ENCODE peak calls at places on chromosomes 2 and 18, in six cellular contexts. V is ovary, M is choroid plexus epithelial cell, A is BJ, K is brain microvascular endothelial cell, X is NB4. E is an unnamed sample.

GRCh38 chr2:28387082-28387960 is 5.3 kb upstream of the FOSL2 start:
- DNase-seq in V (no peak), M (peak), A (no peak), K (no peak), X (no peak), E (no peak)

GRCh38 chr2:118492335-118492734 is 355.1 kb downstream of the EN1 start:
- DNase-seq in V (no peak), M (peak), A (no peak), K (peak), X (peak), E (peak)

GRCh38 chr2:78162202-78162601 is 640.0 kb upstream of the LRRTM4 start:
- DNase-seq in V (no peak), M (no peak), A (no peak), K (no peak), X (no peak), E (no peak)

GRCh38 chr2:241096979-241097378 is 5.1 kb downstream of the MTERF4 start:
- DNase-seq in V (no peak), M (no peak), A (no peak), K (no peak), X (no peak), E (no peak)

GRCh38 chr2:40101076-40101688 is 322.1 kb upstream of the THUMPD2 start:
- DNase-seq in V (no peak), M (peak), A (peak), K (peak), X (peak), E (peak)

GRCh38 chr2:28958689-28959088 is 22.4 kb upstream of the TOGARAM2 start:
- DNase-seq in V (peak), M (peak), A (peak), K (peak), X (peak), E (peak)

GRCh38 chr2:151347904-151348303 is 9.5 kb upstream of the TNFAIP6 start:
- DNase-seq in V (no peak), M (peak), A (no peak), K (peak), X (peak), E (no peak)

GRCh38 chr18:78986018-78986481 is 6.4 kb downstream of the SALL3 start:
- DNase-seq in V (no peak), M (peak), A (no peak), K (no peak), X (peak), E (peak)

GRCh38 chr2:138271467-138271866 is 230.1 kb upstream of the SPOPL start:
- DNase-seq in V (no peak), M (no peak), A (no peak), K (no peak), X (no peak), E (no peak)

GRCh38 chr18:248053-248452 is 19.8 kb downstream of the THOC1 start:
- DNase-seq in V (no peak), M (no peak), A (no peak), K (no peak), X (no peak), E (no peak)

GRCh38 chr2:207182916-207183315 is 17.2 kb upstream of the KLF7 start:
- DNase-seq in V (no peak), M (peak), A (peak), K (no peak), X (no peak), E (no peak)

GRCh38 chr18:48875942-48876511 is 74.7 kb downstream of the SMAD7 start:
- DNase-seq in V (peak), M (peak), A (no peak), K (no peak), X (no peak), E (no peak)

GRCh38 chr2:201116115-201116958 is at the start of gene CFLAR:
- DNase-seq in V (peak), M (peak), A (no peak), K (peak), X (peak), E (peak)

GRCh38 chr2:125696573-125696972 is 959.4 kb upstream of the GYPC start:
- DNase-seq in V (no peak), M (no peak), A (no peak), K (no peak), X (no peak), E (no peak)

GRCh38 chr2:136235451-136236418 is 117.8 kb upstream of the CXCR4 start:
- DNase-seq in V (no peak), M (peak), A (peak), K (peak), X (peak), E (no peak)

GRCh38 chr2:239440511-239440959 is 39.7 kb upstream of the HDAC4 start:
- DNase-seq in V (peak), M (no peak), A (no peak), K (no peak), X (no peak), E (no peak)

GRCh38 chr2:102615620-102616436 is 3.5 kb upstream of the SLC9A2 start:
- DNase-seq in V (no peak), M (peak), A (no peak), K (peak), X (peak), E (peak)

GRCh38 chr2:230162981-230163380 is 56.8 kb downstream of the SP110 start:
- DNase-seq in V (no peak), M (no peak), A (no peak), K (no peak), X (peak), E (no peak)

GRCh38 chr2:112880696-112881095 is 30.3 kb upstream of the IL37 start:
- DNase-seq in V (no peak), M (peak), A (no peak), K (peak), X (peak), E (peak)

GRCh38 chr18:49561377-49562193 is at the start of gene LIPG:
- DNase-seq in V (peak), M (peak), A (no peak), K (peak), X (peak), E (no peak)

GRCh38 chr2:55519908-55520885 is 679 bp downstream of the CFAP36 start:
- DNase-seq in V (no peak), M (peak), A (no peak), K (peak), X (peak), E (peak)

GRCh38 chr2:186623121-186623520 is 33.3 kb downstream of the ITGAV start:
- DNase-seq in V (no peak), M (no peak), A (no peak), K (no peak), X (no peak), E (no peak)

GRCh38 chr2:235666240-235666781 is 172.5 kb downstream of the AGAP1 start:
- DNase-seq in V (no peak), M (peak), A (no peak), K (peak), X (peak), E (no peak)

GRCh38 chr18:53911200-53911599 is 313.3 kb downstream of the MBD2 start:
- DNase-seq in V (no peak), M (peak), A (no peak), K (no peak), X (no peak), E (no peak)

GRCh38 chr2:121489284-121489683 is 41.4 kb upstream of the RNU4ATAC start:
- DNase-seq in V (no peak), M (peak), A (no peak), K (no peak), X (no peak), E (no peak)

GRCh38 chr2:121635371-121635770 is 13.9 kb downstream of the CLASP1 start:
- DNase-seq in V (no peak), M (peak), A (no peak), K (no peak), X (peak), E (no peak)

GRCh38 chr2:102895386-102895785 is 133.6 kb downstream of the TMEM182 start:
- DNase-seq in V (no peak), M (no peak), A (no peak), K (no peak), X (peak), E (no peak)

GRCh38 chr18:28112056-28112470 is 64.9 kb downstream of the CDH2 start:
- DNase-seq in V (no peak), M (peak), A (peak), K (peak), X (no peak), E (no peak)

GRCh38 chr2:28434600-28434989 is 41.9 kb downstream of the FOSL2 start:
- DNase-seq in V (no peak), M (no peak), A (no peak), K (no peak), X (no peak), E (no peak)

GRCh38 chr2:138504546-138505239 is 3.1 kb downstream of the SPOPL start:
- DNase-seq in V (no peak), M (no peak), A (no peak), K (no peak), X (peak), E (peak)

GRCh38 chr18:38940863-38941531 is 1375.4 kb upstream of the CELF4 start:
- DNase-seq in V (no peak), M (peak), A (no peak), K (peak), X (peak), E (peak)

GRCh38 chr18:40056085-40056484 is 1898.9 kb upstream of the PIK3C3 start:
- DNase-seq in V (no peak), M (no peak), A (no peak), K (no peak), X (no peak), E (no peak)

GRCh38 chr2:189285962-189286648 is 106.5 kb upstream of the COL5A2 start:
- DNase-seq in V (no peak), M (peak), A (peak), K (peak), X (no peak), E (no peak)

GRCh38 chr2:79855264-79856006 is 342.6 kb downstream of the CTNNA2 start:
- DNase-seq in V (no peak), M (peak), A (no peak), K (no peak), X (no peak), E (no peak)
- TF ChIP-seq CTCF in V (no peak), M (peak), A (peak), K (peak), X (no peak), E (no peak)

GRCh38 chr2:74544634-74545033 is 9.1 kb downstream of the LOXL3 start:
- DNase-seq in V (no peak), M (no peak), A (no peak), K (no peak), X (no peak), E (peak)
- TF ChIP-seq CTCF in V (no peak), M (peak), A (peak), K (peak), X (peak), E (peak)

GRCh38 chr2:13003500-13003899 is 286.8 kb downstream of the TRIB2 start:
- DNase-seq in V (no peak), M (peak), A (no peak), K (no peak), X (no peak), E (no peak)
- TF ChIP-seq CTCF in V (no peak), M (no peak), A (no peak), K (no peak), X (no peak), E (no peak)

GRCh38 chr2:46548103-46548486 is 68.7 kb downstream of the TMEM247 start:
- DNase-seq in V (no peak), M (no peak), A (no peak), K (no peak), X (peak), E (no peak)
- TF ChIP-seq CTCF in V (no peak), M (no peak), A (no peak), K (no peak), X (no peak), E (no peak)

DNA sequence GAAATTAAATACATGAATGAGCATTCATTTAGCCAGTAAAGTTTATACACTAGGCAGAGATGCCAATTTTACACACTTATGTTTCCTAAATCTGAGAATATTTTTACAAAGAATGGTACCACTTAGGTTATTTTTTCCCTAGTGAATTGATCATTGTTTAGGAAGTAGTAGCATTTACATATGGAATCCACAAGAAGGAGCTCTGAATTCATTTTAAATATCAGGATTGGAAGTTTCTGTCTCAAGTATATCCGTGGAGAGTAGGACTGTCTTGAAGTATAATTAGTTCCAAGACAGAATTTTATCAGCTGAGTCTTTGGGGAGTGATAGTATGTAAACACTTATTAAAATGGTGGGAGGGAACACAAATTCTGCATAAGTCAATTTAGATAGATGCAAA is 82.2 kb upstream of the FAM98A start:
- DNase-seq in V (no peak), M (peak), A (no peak), K (no peak), X (peak), E (no peak)
- TF ChIP-seq CTCF in V (no peak), M (no peak), A (peak), K (no peak), X (no peak), E (peak)

GRCh38 chr18:13680612-13681011 is 45.7 kb downstream of the FAM210A start:
- DNase-seq in V (no peak), M (peak), A (no peak), K (no peak), X (no peak), E (no peak)
- TF ChIP-seq CTCF in V (no peak), M (peak), A (no peak), K (peak), X (peak), E (peak)

DNA sequence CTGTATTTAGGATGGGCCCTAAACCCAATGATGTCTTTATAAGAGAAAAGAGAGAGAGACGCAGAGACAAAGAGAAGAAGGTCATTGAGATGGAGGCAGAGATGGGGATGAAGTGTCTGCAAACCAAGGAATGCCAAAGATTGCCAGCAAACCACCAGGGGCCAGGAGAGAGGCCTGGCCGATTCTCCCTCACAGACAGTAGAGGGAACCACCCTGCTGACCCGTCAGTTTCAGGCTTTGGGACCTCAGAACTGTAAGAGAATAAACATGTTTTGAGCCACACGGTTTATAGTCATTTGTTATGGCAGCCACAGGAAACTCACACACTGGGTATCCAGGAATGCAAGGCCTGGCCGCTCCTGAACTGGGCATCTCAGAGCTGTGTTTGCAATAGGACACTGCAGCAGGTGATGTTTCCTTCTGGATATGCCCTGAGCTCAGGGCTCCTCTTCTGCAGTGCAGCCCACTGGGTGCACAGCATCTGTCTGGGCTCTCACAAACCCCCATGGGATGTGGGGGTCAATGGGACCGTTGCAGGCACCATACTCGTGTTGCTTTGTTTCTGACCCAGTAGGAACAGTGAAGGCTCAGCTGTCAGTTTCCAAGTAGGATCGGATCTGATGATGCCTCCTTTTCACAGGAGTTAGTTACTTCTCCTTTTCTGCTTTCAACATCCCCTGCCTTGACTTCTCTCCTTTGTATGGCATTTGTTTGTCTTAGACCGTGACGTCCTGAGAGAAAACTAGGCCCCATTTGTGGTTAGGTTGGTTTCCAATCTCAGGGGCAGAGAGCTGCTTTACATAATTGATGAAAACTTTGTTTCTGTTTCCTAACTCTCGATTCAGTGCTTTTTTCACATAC is 20.8 kb downstream of the PTPN18 start:
- DNase-seq in V (no peak), M (no peak), A (no peak), K (no peak), X (peak), E (peak)
- TF ChIP-seq CTCF in V (no peak), M (peak), A (peak), K (peak), X (peak), E (peak)